ENCODE peak calls at places on chromosomes 1 and 21, in five cellular contexts. Z is mammary epithelial cell, M is nephron progenitor cell, H is fibroblast of villous mesenchyme, D is pancreas. O is an unnamed sample.

GRCh38 chr1:173916667-173917066 is 460 bp downstream of the SERPINC1 start:
- DNase-seq in Z (no peak), M (no peak), H (no peak), D (no peak), O (no peak)

GRCh38 chr1:43256675-43257570 is 12.9 kb upstream of the TMEM125 start:
- DNase-seq in Z (no peak), M (no peak), H (no peak), D (no peak), O (no peak)

GRCh38 chr1:117181630-117182041 is 29.1 kb downstream of the VTCN1 start:
- DNase-seq in Z (no peak), M (peak), H (no peak), D (no peak), O (no peak)

GRCh38 chr1:176178316-176178715 is 28.8 kb downstream of the COP1 start:
- DNase-seq in Z (peak), M (no peak), H (peak), D (no peak), O (no peak)

GRCh38 chr1:2927995-2928732 is 93.1 kb upstream of the ACTRT2 start:
- DNase-seq in Z (no peak), M (no peak), H (no peak), D (no peak), O (no peak)

GRCh38 chr1:109351457-109351856 is 44.6 kb upstream of the MYBPHL start:
- DNase-seq in Z (no peak), M (no peak), H (no peak), D (no peak), O (no peak)

GRCh38 chr1:31939484-31940329 is 1.5 kb upstream of the PTP4A2 start:
- DNase-seq in Z (peak), M (peak), H (peak), D (peak), O (peak)

GRCh38 chr1:6603424-6603850 is 768 bp upstream of the KLHL21 start:
- DNase-seq in Z (no peak), M (peak), H (peak), D (peak), O (peak)

GRCh38 chr1:29711582-29712274 is 475.4 kb downstream of the PTPRU start:
- DNase-seq in Z (peak), M (no peak), H (peak), D (no peak), O (no peak)

GRCh38 chr1:179142889-179143299 is 61.0 kb downstream of the TOR3A start:
- DNase-seq in Z (peak), M (no peak), H (peak), D (no peak), O (no peak)

GRCh38 chr1:225882699-225883615 is 777 bp upstream of the TMEM63A start:
- DNase-seq in Z (peak), M (peak), H (peak), D (peak), O (no peak)

GRCh38 chr21:38170705-38171682 is 85.8 kb upstream of the KCNJ15 start:
- DNase-seq in Z (no peak), M (no peak), H (peak), D (no peak), O (no peak)

GRCh38 chr1:109626682-109627408 is 7.2 kb downstream of the AMPD2 start:
- DNase-seq in Z (no peak), M (no peak), H (no peak), D (no peak), O (no peak)

GRCh38 chr1:193538690-193539089 is 352.3 kb upstream of the B3GALT2 start:
- DNase-seq in Z (no peak), M (no peak), H (no peak), D (no peak), O (no peak)

GRCh38 chr21:36966846-36967657 is 583 bp upstream of the HLCS start:
- DNase-seq in Z (no peak), M (no peak), H (peak), D (no peak), O (no peak)

DNA sequence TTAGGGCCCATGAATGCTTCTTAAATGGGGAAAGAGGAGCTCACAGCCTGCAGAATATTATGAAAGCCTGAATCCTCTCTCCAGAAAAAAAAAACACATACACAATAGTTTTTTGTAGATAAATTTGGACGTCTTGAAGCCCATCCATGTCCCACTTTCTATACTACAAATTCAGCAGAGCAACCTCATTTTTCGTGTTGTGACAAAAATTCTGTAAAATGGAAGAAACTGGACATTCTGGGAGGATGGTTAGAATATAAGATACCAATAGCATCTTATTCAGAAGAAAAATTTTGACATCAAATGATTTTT is 102.1 kb downstream of the ZNF281 start:
- DNase-seq in Z (no peak), M (no peak), H (no peak), D (no peak), O (no peak)
- TF ChIP-seq CTCF in Z (no peak), M (no peak), H (no peak), D (no peak), O (peak)

GRCh38 chr1:236560213-236560771 is 36.5 kb downstream of the LGALS8 start:
- DNase-seq in Z (no peak), M (no peak), H (no peak), D (no peak), O (no peak)
- TF ChIP-seq CTCF in Z (no peak), M (no peak), H (no peak), D (no peak), O (no peak)

GRCh38 chr1:216555653-216556052 is 132.4 kb upstream of the USH2A start:
- DNase-seq in Z (no peak), M (no peak), H (no peak), D (no peak), O (no peak)

GRCh38 chr1:216553766-216554165 is 130.5 kb upstream of the USH2A start:
- DNase-seq in Z (no peak), M (no peak), H (no peak), D (no peak), O (no peak)

GRCh38 chr1:216554934-216555333 is 131.7 kb upstream of the USH2A start:
- DNase-seq in Z (no peak), M (no peak), H (no peak), D (no peak), O (no peak)

GRCh38 chr1:216553040-216553439 is 129.8 kb upstream of the USH2A start:
- DNase-seq in Z (no peak), M (no peak), H (no peak), D (no peak), O (no peak)
- TF ChIP-seq CTCF in Z (no peak), M (no peak), H (no peak), D (no peak), O (no peak)

DNA sequence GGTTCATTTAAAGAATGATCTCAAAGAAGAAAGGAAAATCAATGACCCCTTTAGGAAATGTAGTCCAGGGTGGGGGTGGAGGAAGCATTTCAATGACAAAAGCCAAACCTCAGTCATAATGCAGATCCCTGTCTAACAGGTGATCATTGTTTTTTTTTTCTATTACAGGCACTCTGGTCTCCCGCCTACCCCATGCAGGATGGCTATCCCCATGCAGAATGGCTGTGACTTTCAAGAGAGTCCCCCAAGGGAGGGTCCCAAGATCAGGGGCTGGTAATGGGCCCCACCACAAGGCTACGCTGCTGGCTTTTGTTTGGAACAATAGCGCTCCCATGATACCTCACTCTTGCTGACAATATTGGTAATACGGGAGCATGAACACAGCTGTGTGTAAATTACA is 119.4 kb downstream of the SLC45A1 start:
- DNase-seq in Z (no peak), M (no peak), H (no peak), D (no peak), O (no peak)
- TF ChIP-seq CTCF in Z (no peak), M (no peak), H (no peak), D (no peak), O (no peak)

GRCh38 chr1:12014141-12014981 is 4.9 kb upstream of the MIIP start:
- DNase-seq in Z (peak), M (no peak), H (no peak), D (no peak), O (no peak)
- TF ChIP-seq CTCF in Z (peak), M (no peak), H (peak), D (no peak), O (peak)

O was measured in glutamatergic neuron.